ENCODE peak calls at places on chromosomes 11 and 22, in eight cellular contexts. One of them, this sample, is unnamed. For H3K4me1, the result is how much of the 10 kb centered on the place peaks cover.

GRCh38 chr11:82663535-82663934 is 70.1 kb downstream of the FAM181B start:
- DNase-seq in left lung: no peak
- DNase-seq in astrocyte: no peak
- DNase-seq in body of pancreas: no peak
- DNase-seq in heart right ventricle: no peak
- DNase-seq in IMR-90: no peak
- DNase-seq in BE2C: no peak
- DNase-seq in tibial artery: no peak
- DNase-seq in this sample: no peak

GRCh38 chr11:123611698-123612097 is 42.7 kb downstream of the SCN3B start:
- DNase-seq in heart right ventricle: no peak
- DNase-seq in left lung: no peak
- DNase-seq in astrocyte: no peak
- DNase-seq in tibial artery: no peak
- DNase-seq in BE2C: no peak
- DNase-seq in body of pancreas: no peak
- DNase-seq in IMR-90: no peak
- DNase-seq in this sample: peak

GRCh38 chr11:84316866-84317560 is 1030.8 kb upstream of the CCDC90B start:
- DNase-seq in tibial artery: no peak
- DNase-seq in body of pancreas: peak
- DNase-seq in left lung: no peak
- DNase-seq in heart right ventricle: no peak
- DNase-seq in IMR-90: peak
- DNase-seq in astrocyte: peak
- DNase-seq in BE2C: peak
- DNase-seq in this sample: peak

GRCh38 chr22:26632422-26633155 is 10.8 kb downstream of the CRYBA4 start:
- DNase-seq in tibial artery: no peak
- DNase-seq in left lung: no peak
- DNase-seq in body of pancreas: no peak
- DNase-seq in IMR-90: no peak
- DNase-seq in BE2C: no peak
- DNase-seq in astrocyte: no peak
- DNase-seq in heart right ventricle: peak
- DNase-seq in this sample: no peak

GRCh38 chr11:60912851-60913550 is 957 bp upstream of the TMEM109 start:
- DNase-seq in astrocyte: no peak
- DNase-seq in left lung: no peak
- DNase-seq in BE2C: no peak
- DNase-seq in IMR-90: no peak
- DNase-seq in heart right ventricle: no peak
- DNase-seq in body of pancreas: no peak
- DNase-seq in tibial artery: no peak
- DNase-seq in this sample: peak

GRCh38 chr11:117315285-117316196 is 515 bp downstream of the BACE1 start:
- DNase-seq in astrocyte: no peak
- DNase-seq in IMR-90: no peak
- DNase-seq in heart right ventricle: no peak
- DNase-seq in tibial artery: no peak
- DNase-seq in body of pancreas: no peak
- DNase-seq in left lung: peak
- DNase-seq in BE2C: peak
- DNase-seq in this sample: no peak

GRCh38 chr22:19876314-19876940 is 21.8 kb upstream of the GNB1L start:
- DNase-seq in tibial artery: peak
- DNase-seq in BE2C: peak
- DNase-seq in left lung: peak
- DNase-seq in body of pancreas: peak
- DNase-seq in IMR-90: no peak
- DNase-seq in heart right ventricle: no peak
- DNase-seq in astrocyte: no peak
- DNase-seq in this sample: no peak

GRCh38 chr22:22895776-22896445 is 8.3 kb downstream of the IGLL5 start:
- DNase-seq in body of pancreas: no peak
- DNase-seq in astrocyte: no peak
- DNase-seq in heart right ventricle: no peak
- DNase-seq in BE2C: no peak
- DNase-seq in IMR-90: no peak
- DNase-seq in left lung: no peak
- DNase-seq in tibial artery: peak
- DNase-seq in this sample: no peak

DNA sequence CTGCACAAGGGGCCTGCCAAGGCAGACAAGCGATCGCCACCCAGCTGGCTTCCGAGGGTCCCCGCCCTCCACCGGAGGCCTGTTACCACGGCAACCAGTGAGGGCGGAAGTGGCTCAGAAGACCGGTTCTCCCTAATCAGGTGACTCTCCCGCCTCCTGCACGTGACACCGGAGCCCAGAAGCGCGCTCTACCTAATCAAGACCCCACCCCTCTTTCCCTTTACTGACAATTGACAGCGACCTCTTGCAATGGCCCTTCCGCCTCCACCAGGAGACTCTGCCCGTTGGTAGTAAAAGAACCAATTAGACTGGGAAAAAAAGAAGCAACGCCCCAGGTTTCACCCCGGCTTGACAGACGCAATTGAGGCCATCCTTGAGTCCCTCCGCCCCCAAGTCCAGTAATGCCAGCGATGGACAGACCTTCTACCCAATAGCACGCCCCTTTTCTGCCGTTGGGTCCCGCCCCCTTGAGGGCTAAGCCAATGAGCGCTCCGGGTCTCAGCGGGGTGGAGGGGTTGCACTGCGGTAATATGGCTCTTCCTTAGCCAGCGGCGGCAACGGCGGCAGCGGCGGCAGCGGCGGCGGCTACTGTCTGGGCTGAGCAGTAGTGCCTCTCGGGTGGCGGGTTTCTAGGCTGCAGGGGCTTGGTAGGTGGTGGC is at the start of gene UVRAG:
- DNase-seq in astrocyte: peak
- DNase-seq in BE2C: peak
- DNase-seq in body of pancreas: peak
- DNase-seq in IMR-90: peak
- DNase-seq in heart right ventricle: peak
- DNase-seq in tibial artery: peak
- DNase-seq in left lung: peak
- DNase-seq in this sample: peak
- H3K4me1 ChIP-seq in astrocyte: under half
- H3K4me1 ChIP-seq in BE2C: under half
- H3K4me1 ChIP-seq in body of pancreas: under half
- H3K4me1 ChIP-seq in IMR-90: under half
- H3K4me1 ChIP-seq in heart right ventricle: under half
- H3K4me1 ChIP-seq in tibial artery: under half
- H3K4me1 ChIP-seq in left lung: half or more
- H3K4me1 ChIP-seq in this sample: under half

GRCh38 chr11:79047356-79047755 is 393.5 kb downstream of the TENM4 start:
- DNase-seq in astrocyte: no peak
- DNase-seq in left lung: no peak
- DNase-seq in body of pancreas: no peak
- DNase-seq in IMR-90: no peak
- DNase-seq in BE2C: no peak
- DNase-seq in heart right ventricle: no peak
- DNase-seq in tibial artery: no peak
- DNase-seq in this sample: no peak

GRCh38 chr11:79050784-79051183 is 390.0 kb downstream of the TENM4 start:
- DNase-seq in tibial artery: no peak
- DNase-seq in IMR-90: peak
- DNase-seq in body of pancreas: no peak
- DNase-seq in left lung: no peak
- DNase-seq in heart right ventricle: peak
- DNase-seq in astrocyte: no peak
- DNase-seq in BE2C: no peak
- DNase-seq in this sample: no peak

GRCh38 chr11:79052539-79052938 is 388.3 kb downstream of the TENM4 start:
- DNase-seq in body of pancreas: peak
- DNase-seq in heart right ventricle: no peak
- DNase-seq in left lung: no peak
- DNase-seq in BE2C: peak
- DNase-seq in astrocyte: no peak
- DNase-seq in tibial artery: no peak
- DNase-seq in IMR-90: no peak
- DNase-seq in this sample: peak

GRCh38 chr11:79047980-79048379 is 392.9 kb downstream of the TENM4 start:
- DNase-seq in BE2C: no peak
- DNase-seq in body of pancreas: no peak
- DNase-seq in astrocyte: no peak
- DNase-seq in IMR-90: no peak
- DNase-seq in tibial artery: no peak
- DNase-seq in left lung: no peak
- DNase-seq in heart right ventricle: no peak
- DNase-seq in this sample: no peak

DNA sequence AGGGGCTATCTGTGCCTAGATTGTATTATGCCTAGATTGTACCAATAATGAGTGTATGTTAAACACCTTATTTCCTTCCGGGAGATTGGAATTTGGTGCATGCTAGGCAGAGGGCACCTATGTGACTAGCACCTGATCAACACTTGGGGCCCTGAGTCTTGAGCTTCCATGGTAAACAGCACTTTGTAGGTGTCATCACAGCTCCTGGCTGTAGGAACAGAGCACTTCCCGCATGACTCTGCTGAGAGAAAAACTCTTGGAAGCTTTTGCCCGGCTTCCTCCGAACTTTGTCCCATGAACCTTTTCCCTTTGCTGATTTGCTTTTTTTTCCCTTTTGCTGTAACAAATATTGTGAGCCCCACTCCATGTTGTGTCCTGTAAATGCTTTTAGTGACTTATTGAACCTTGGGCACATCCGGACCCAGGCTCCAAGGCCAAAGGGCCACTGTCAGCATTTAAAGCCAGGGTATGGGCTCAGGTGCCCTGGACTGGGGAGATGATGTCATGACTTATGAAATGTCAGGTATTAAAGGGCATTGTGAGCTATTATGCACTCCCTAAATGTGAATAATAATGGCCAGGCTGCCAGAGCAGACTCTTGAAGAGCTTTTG is 391.1 kb downstream of the TENM4 start:
- DNase-seq in astrocyte: no peak
- DNase-seq in body of pancreas: no peak
- DNase-seq in left lung: no peak
- DNase-seq in IMR-90: no peak
- DNase-seq in BE2C: no peak
- DNase-seq in heart right ventricle: no peak
- DNase-seq in tibial artery: no peak
- DNase-seq in this sample: no peak
- TF ChIP-seq CTCF in astrocyte: no peak
- TF ChIP-seq CTCF in body of pancreas: no peak
- TF ChIP-seq CTCF in left lung: no peak
- TF ChIP-seq CTCF in IMR-90: no peak
- TF ChIP-seq CTCF in BE2C: no peak
- TF ChIP-seq CTCF in heart right ventricle: no peak
- TF ChIP-seq CTCF in tibial artery: no peak
- TF ChIP-seq CTCF in this sample: no peak

DNA sequence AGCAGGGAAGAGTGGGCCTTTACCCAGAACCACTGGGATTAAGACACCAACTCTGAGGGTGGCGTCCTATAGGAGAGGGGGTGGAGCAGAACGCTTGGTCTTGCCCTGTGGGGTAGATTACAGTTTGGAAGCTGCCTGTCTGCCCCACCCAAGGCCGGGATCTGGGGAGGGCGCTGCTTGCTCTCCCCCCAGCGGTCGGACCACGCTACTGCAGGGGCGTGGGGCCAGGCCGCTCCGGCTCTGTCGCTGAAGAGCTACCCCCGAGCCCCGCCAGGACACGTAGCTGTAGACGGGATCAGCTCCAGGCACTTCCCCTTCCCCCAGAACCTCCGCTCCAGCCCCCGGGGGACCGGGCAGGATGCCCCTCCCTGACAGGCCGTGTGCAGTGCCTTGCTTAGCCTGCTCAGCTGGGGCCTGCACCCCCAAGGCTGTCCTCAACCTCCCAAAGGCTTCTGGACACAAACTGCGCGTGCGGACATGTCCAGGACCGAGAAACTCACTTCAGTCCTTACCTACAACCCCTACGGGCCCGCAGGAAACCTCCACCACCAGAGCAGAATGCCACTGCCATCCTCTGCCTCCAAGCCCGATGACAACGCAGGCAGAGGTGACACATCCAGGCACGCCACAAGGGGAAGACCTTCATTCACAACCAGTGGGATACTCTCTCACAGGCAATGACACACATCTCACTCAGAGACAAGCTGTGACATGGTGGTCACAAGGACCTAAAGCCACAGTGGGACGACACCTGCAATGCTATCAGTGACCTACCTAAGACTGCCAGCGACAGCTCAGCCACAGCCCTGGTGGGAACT is 3.6 kb downstream of the AHNAK start:
- DNase-seq in body of pancreas: peak
- DNase-seq in heart right ventricle: peak
- DNase-seq in astrocyte: peak
- DNase-seq in left lung: peak
- DNase-seq in tibial artery: peak
- DNase-seq in BE2C: peak
- DNase-seq in IMR-90: peak
- DNase-seq in this sample: peak
- H3K4me1 ChIP-seq in body of pancreas: half or more
- H3K4me1 ChIP-seq in heart right ventricle: half or more
- H3K4me1 ChIP-seq in astrocyte: half or more
- H3K4me1 ChIP-seq in left lung: half or more
- H3K4me1 ChIP-seq in tibial artery: half or more
- H3K4me1 ChIP-seq in BE2C: under half
- H3K4me1 ChIP-seq in IMR-90: half or more
- H3K4me1 ChIP-seq in this sample: under half

GRCh38 chr11:57638005-57638760 is 11.5 kb downstream of the YPEL4 start:
- DNase-seq in left lung: peak
- DNase-seq in tibial artery: no peak
- DNase-seq in heart right ventricle: peak
- DNase-seq in IMR-90: peak
- DNase-seq in BE2C: peak
- DNase-seq in body of pancreas: peak
- DNase-seq in astrocyte: peak
- DNase-seq in this sample: peak

GRCh38 chr11:57640068-57640800 is 9.5 kb downstream of the YPEL4 start:
- DNase-seq in IMR-90: no peak
- DNase-seq in body of pancreas: no peak
- DNase-seq in heart right ventricle: no peak
- DNase-seq in left lung: no peak
- DNase-seq in astrocyte: no peak
- DNase-seq in tibial artery: no peak
- DNase-seq in BE2C: no peak
- DNase-seq in this sample: no peak

GRCh38 chr11:57641011-57641410 is 8.7 kb downstream of the YPEL4 start:
- DNase-seq in tibial artery: no peak
- DNase-seq in astrocyte: no peak
- DNase-seq in body of pancreas: peak
- DNase-seq in IMR-90: no peak
- DNase-seq in left lung: no peak
- DNase-seq in BE2C: peak
- DNase-seq in heart right ventricle: no peak
- DNase-seq in this sample: peak

GRCh38 chr11:57638811-57639320 is 10.8 kb downstream of the YPEL4 start:
- DNase-seq in IMR-90: no peak
- DNase-seq in BE2C: no peak
- DNase-seq in heart right ventricle: no peak
- DNase-seq in astrocyte: no peak
- DNase-seq in left lung: no peak
- DNase-seq in tibial artery: no peak
- DNase-seq in body of pancreas: no peak
- DNase-seq in this sample: peak

DNA sequence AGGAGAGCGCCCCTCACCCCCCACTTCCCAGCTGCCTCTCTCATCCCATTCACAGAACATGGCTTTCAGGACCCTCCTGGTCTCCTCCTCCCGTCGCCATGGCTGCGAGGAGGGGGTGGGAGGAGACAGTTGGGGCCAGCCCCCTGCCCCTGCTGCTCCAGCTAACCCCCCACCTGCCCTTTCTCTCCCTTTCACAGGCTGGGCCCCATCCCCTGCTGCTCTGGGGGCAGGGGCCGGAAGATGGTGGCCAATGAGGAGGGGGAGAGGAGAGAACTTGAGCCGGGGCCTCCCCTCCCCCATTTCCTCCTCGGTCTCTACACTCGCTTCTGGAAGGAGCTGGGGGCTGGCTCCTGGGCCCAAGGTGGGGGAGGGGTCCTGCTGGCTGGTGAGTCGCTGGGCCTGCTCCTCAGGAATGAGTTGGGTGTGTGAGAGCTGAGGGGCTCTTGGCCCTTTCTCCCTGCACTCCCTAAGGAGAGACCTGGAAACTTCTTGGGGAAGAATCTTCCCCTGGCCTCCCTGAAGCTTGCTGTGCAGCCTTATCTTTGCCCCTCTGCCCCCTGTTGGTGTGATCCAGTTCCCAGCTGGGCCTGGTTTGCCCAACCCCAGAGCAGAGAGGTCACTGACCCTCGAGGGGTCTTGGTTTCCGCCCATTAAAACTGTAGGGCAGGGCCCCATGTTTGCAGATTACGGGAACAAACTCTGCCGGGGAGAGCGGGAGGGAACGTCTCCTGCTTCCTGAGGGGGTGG is 10.2 kb downstream of the YPEL4 start:
- DNase-seq in left lung: no peak
- DNase-seq in heart right ventricle: no peak
- DNase-seq in astrocyte: peak
- DNase-seq in IMR-90: peak
- DNase-seq in body of pancreas: peak
- DNase-seq in BE2C: peak
- DNase-seq in tibial artery: no peak
- DNase-seq in this sample: peak
- TF ChIP-seq CTCF in left lung: no peak
- TF ChIP-seq CTCF in heart right ventricle: no peak
- TF ChIP-seq CTCF in astrocyte: no peak
- TF ChIP-seq CTCF in IMR-90: peak
- TF ChIP-seq CTCF in body of pancreas: no peak
- TF ChIP-seq CTCF in BE2C: no peak
- TF ChIP-seq CTCF in tibial artery: no peak
- TF ChIP-seq CTCF in this sample: peak

This sample was measured in neural progenitor cell.